ENCODE peak calls at places on chromosomes 16 and 17, in eight cellular contexts. One of them, this sample, is unnamed.

GRCh38 chr17:50908140-50908859 is 42.1 kb upstream of the TOB1 start:
- DNase-seq in posterior vena cava: no peak
- DNase-seq in HFFc6: no peak
- DNase-seq in NCI-H524: no peak
- DNase-seq in pons: no peak
- DNase-seq in glomerular endothelial cell: no peak
- DNase-seq in A549: no peak
- DNase-seq in cardiac fibroblast: no peak
- DNase-seq in this sample: no peak

GRCh38 chr16:86625821-86626220 is 47.5 kb downstream of the FOXL1 start:
- DNase-seq in posterior vena cava: no peak
- DNase-seq in A549: no peak
- DNase-seq in pons: no peak
- DNase-seq in NCI-H524: no peak
- DNase-seq in cardiac fibroblast: no peak
- DNase-seq in HFFc6: no peak
- DNase-seq in glomerular endothelial cell: no peak
- DNase-seq in this sample: no peak

GRCh38 chr17:29032798-29033197 is 10.1 kb upstream of the PIPOX start:
- DNase-seq in posterior vena cava: peak; percentile 9
- DNase-seq in cardiac fibroblast: peak; percentile 15
- DNase-seq in HFFc6: no peak
- DNase-seq in NCI-H524: no peak
- DNase-seq in A549: no peak
- DNase-seq in pons: no peak
- DNase-seq in glomerular endothelial cell: no peak
- DNase-seq in this sample: no peak

GRCh38 chr16:88500255-88500661 is 47.2 kb downstream of the ZFPM1 start:
- DNase-seq in posterior vena cava: no peak
- DNase-seq in NCI-H524: no peak
- DNase-seq in A549: no peak
- DNase-seq in HFFc6: no peak
- DNase-seq in glomerular endothelial cell: no peak
- DNase-seq in cardiac fibroblast: no peak
- DNase-seq in pons: no peak
- DNase-seq in this sample: no peak

GRCh38 chr17:74960739-74961342 is 11.7 kb downstream of the HID1 start:
- DNase-seq in A549: peak; percentile 94
- DNase-seq in posterior vena cava: no peak
- DNase-seq in glomerular endothelial cell: no peak
- DNase-seq in pons: no peak
- DNase-seq in cardiac fibroblast: peak; percentile 48
- DNase-seq in HFFc6: peak; percentile 18
- DNase-seq in NCI-H524: peak; percentile 95
- DNase-seq in this sample: peak; percentile 41

GRCh38 chr17:78230996-78231931 is at the start of gene TMEM235:
- DNase-seq in cardiac fibroblast: no peak
- DNase-seq in glomerular endothelial cell: no peak
- DNase-seq in posterior vena cava: no peak
- DNase-seq in pons: no peak
- DNase-seq in A549: no peak
- DNase-seq in HFFc6: no peak
- DNase-seq in NCI-H524: no peak
- DNase-seq in this sample: no peak

GRCh38 chr16:10859020-10859419 is 18.0 kb upstream of the CIITA start:
- DNase-seq in posterior vena cava: no peak
- DNase-seq in NCI-H524: no peak
- DNase-seq in HFFc6: no peak
- DNase-seq in glomerular endothelial cell: no peak
- DNase-seq in cardiac fibroblast: no peak
- DNase-seq in A549: no peak
- DNase-seq in pons: no peak
- DNase-seq in this sample: no peak

GRCh38 chr17:21388066-21388465 is 11.9 kb downstream of the KCNJ12 start:
- DNase-seq in NCI-H524: no peak
- DNase-seq in HFFc6: no peak
- DNase-seq in A549: no peak
- DNase-seq in glomerular endothelial cell: no peak
- DNase-seq in posterior vena cava: peak; percentile 88
- DNase-seq in cardiac fibroblast: no peak
- DNase-seq in pons: no peak
- DNase-seq in this sample: no peak

GRCh38 chr17:35773674-35774425 is 13.2 kb downstream of the C17orf50 start:
- DNase-seq in A549: no peak
- DNase-seq in posterior vena cava: no peak
- DNase-seq in pons: no peak
- DNase-seq in NCI-H524: no peak
- DNase-seq in cardiac fibroblast: no peak
- DNase-seq in HFFc6: no peak
- DNase-seq in glomerular endothelial cell: no peak
- DNase-seq in this sample: no peak

GRCh38 chr17:74972107-74972972 is at the start of gene HID1:
- DNase-seq in cardiac fibroblast: no peak
- DNase-seq in glomerular endothelial cell: no peak
- DNase-seq in A549: peak; percentile 88
- DNase-seq in pons: peak; percentile 53
- DNase-seq in NCI-H524: peak; percentile 53
- DNase-seq in posterior vena cava: no peak
- DNase-seq in HFFc6: no peak
- DNase-seq in this sample: no peak

GRCh38 chr17:16106161-16106891 is 106.7 kb downstream of the TTC19 start:
- DNase-seq in pons: peak; percentile 92
- DNase-seq in A549: no peak
- DNase-seq in glomerular endothelial cell: peak; percentile 51
- DNase-seq in HFFc6: no peak
- DNase-seq in posterior vena cava: no peak
- DNase-seq in NCI-H524: no peak
- DNase-seq in cardiac fibroblast: peak; percentile 73
- DNase-seq in this sample: no peak

GRCh38 chr17:8904686-8905085 is 37.2 kb upstream of the PIK3R6 start:
- DNase-seq in pons: no peak
- DNase-seq in NCI-H524: no peak
- DNase-seq in A549: no peak
- DNase-seq in cardiac fibroblast: no peak
- DNase-seq in HFFc6: no peak
- DNase-seq in posterior vena cava: no peak
- DNase-seq in glomerular endothelial cell: no peak
- DNase-seq in this sample: no peak

GRCh38 chr17:36706437-36706731 is 105.0 kb downstream of the MRM1 start:
- DNase-seq in glomerular endothelial cell: no peak
- DNase-seq in HFFc6: no peak
- DNase-seq in A549: no peak
- DNase-seq in cardiac fibroblast: no peak
- DNase-seq in pons: no peak
- DNase-seq in NCI-H524: no peak
- DNase-seq in posterior vena cava: no peak
- DNase-seq in this sample: no peak

GRCh38 chr16:82694239-82694874 is 67.6 kb downstream of the CDH13 start:
- DNase-seq in posterior vena cava: no peak
- DNase-seq in pons: no peak
- DNase-seq in NCI-H524: no peak
- DNase-seq in cardiac fibroblast: peak; percentile 60
- DNase-seq in A549: no peak
- DNase-seq in glomerular endothelial cell: no peak
- DNase-seq in HFFc6: peak; percentile 58
- DNase-seq in this sample: no peak

GRCh38 chr17:39196820-39197331 is 593 bp downstream of the CACNB1 start:
- DNase-seq in glomerular endothelial cell: no peak
- DNase-seq in A549: peak; percentile 83
- DNase-seq in NCI-H524: no peak
- DNase-seq in pons: no peak
- DNase-seq in posterior vena cava: no peak
- DNase-seq in HFFc6: peak; percentile 28
- DNase-seq in cardiac fibroblast: no peak
- DNase-seq in this sample: no peak

GRCh38 chr16:83116274-83116892 is 489.6 kb downstream of the CDH13 start:
- DNase-seq in glomerular endothelial cell: no peak
- DNase-seq in posterior vena cava: no peak
- DNase-seq in NCI-H524: no peak
- DNase-seq in cardiac fibroblast: peak; percentile 30
- DNase-seq in A549: no peak
- DNase-seq in HFFc6: no peak
- DNase-seq in pons: no peak
- DNase-seq in this sample: no peak

GRCh38 chr17:29238133-29238850 is 8.4 kb upstream of the CRYBA1 start:
- DNase-seq in posterior vena cava: no peak
- DNase-seq in HFFc6: peak; percentile 74
- DNase-seq in cardiac fibroblast: peak; percentile 74
- DNase-seq in NCI-H524: no peak
- DNase-seq in pons: no peak
- DNase-seq in A549: no peak
- DNase-seq in glomerular endothelial cell: no peak
- DNase-seq in this sample: no peak

GRCh38 chr17:44820631-44821196 is 9.4 kb downstream of the GJC1 start:
- DNase-seq in HFFc6: peak; percentile 89
- DNase-seq in posterior vena cava: no peak
- DNase-seq in A549: peak; percentile 79
- DNase-seq in pons: no peak
- DNase-seq in glomerular endothelial cell: peak; percentile 68
- DNase-seq in NCI-H524: peak; percentile 90
- DNase-seq in cardiac fibroblast: peak; percentile 92
- DNase-seq in this sample: peak; percentile 55

GRCh38 chr17:47698749-47699535 is 5.0 kb downstream of the TBKBP1 start:
- DNase-seq in NCI-H524: peak; percentile 22
- DNase-seq in A549: peak; percentile 97
- DNase-seq in posterior vena cava: peak; percentile 87
- DNase-seq in HFFc6: peak; percentile 37
- DNase-seq in glomerular endothelial cell: no peak
- DNase-seq in pons: peak; percentile 40
- DNase-seq in cardiac fibroblast: peak; percentile 59
- DNase-seq in this sample: peak; percentile 23

GRCh38 chr16:86066755-86067154 is 167.8 kb downstream of the IRF8 start:
- DNase-seq in NCI-H524: no peak
- DNase-seq in A549: no peak
- DNase-seq in cardiac fibroblast: no peak
- DNase-seq in HFFc6: no peak
- DNase-seq in pons: no peak
- DNase-seq in glomerular endothelial cell: no peak
- DNase-seq in posterior vena cava: peak; percentile 36
- DNase-seq in this sample: no peak

GRCh38 chr16:14248791-14249190 is 177.7 kb downstream of the MRTFB start:
- DNase-seq in pons: no peak
- DNase-seq in glomerular endothelial cell: no peak
- DNase-seq in NCI-H524: no peak
- DNase-seq in posterior vena cava: no peak
- DNase-seq in cardiac fibroblast: no peak
- DNase-seq in A549: no peak
- DNase-seq in HFFc6: no peak
- DNase-seq in this sample: no peak

GRCh38 chr16:30351586-30352419 is 3.3 kb downstream of the CD2BP2 start:
- DNase-seq in glomerular endothelial cell: peak; percentile 80
- DNase-seq in pons: peak; percentile 88
- DNase-seq in posterior vena cava: peak; percentile 94
- DNase-seq in NCI-H524: no peak
- DNase-seq in cardiac fibroblast: peak; percentile 95
- DNase-seq in A549: no peak
- DNase-seq in HFFc6: peak; percentile 76
- DNase-seq in this sample: no peak

GRCh38 chr16:58264961-58265479 is 29.8 kb downstream of the PRSS54 start:
- DNase-seq in posterior vena cava: no peak
- DNase-seq in A549: peak; percentile 44
- DNase-seq in NCI-H524: no peak
- DNase-seq in HFFc6: peak; percentile 87
- DNase-seq in cardiac fibroblast: peak; percentile 67
- DNase-seq in glomerular endothelial cell: no peak
- DNase-seq in pons: no peak
- DNase-seq in this sample: no peak

GRCh38 chr17:83145358-83145738 is 65.9 kb downstream of the METRNL start:
- DNase-seq in A549: no peak
- DNase-seq in cardiac fibroblast: no peak
- DNase-seq in HFFc6: no peak
- DNase-seq in glomerular endothelial cell: no peak
- DNase-seq in posterior vena cava: no peak
- DNase-seq in NCI-H524: no peak
- DNase-seq in pons: no peak
- DNase-seq in this sample: no peak

GRCh38 chr17:36068524-36068923 is 4.5 kb downstream of the CCL18 start:
- DNase-seq in NCI-H524: no peak
- DNase-seq in A549: no peak
- DNase-seq in posterior vena cava: no peak
- DNase-seq in HFFc6: no peak
- DNase-seq in glomerular endothelial cell: no peak
- DNase-seq in cardiac fibroblast: no peak
- DNase-seq in pons: no peak
- DNase-seq in this sample: no peak

GRCh38 chr17:79702071-79702470 is 28.7 kb upstream of the ENPP7 start:
- DNase-seq in HFFc6: no peak
- DNase-seq in glomerular endothelial cell: no peak
- DNase-seq in A549: no peak
- DNase-seq in NCI-H524: peak; percentile 62
- DNase-seq in pons: no peak
- DNase-seq in posterior vena cava: no peak
- DNase-seq in cardiac fibroblast: no peak
- DNase-seq in this sample: no peak

GRCh38 chr17:17303010-17303846 is at the start of gene NT5M:
- DNase-seq in A549: peak; percentile 91
- DNase-seq in HFFc6: peak; percentile 31
- DNase-seq in NCI-H524: peak; percentile 40
- DNase-seq in cardiac fibroblast: peak; percentile 59
- DNase-seq in glomerular endothelial cell: no peak
- DNase-seq in pons: peak; percentile 74
- DNase-seq in posterior vena cava: peak; percentile 92
- DNase-seq in this sample: peak; percentile 39

GRCh38 chr16:12097523-12098428 is 121.2 kb downstream of the SNX29 start:
- DNase-seq in posterior vena cava: peak; percentile 76
- DNase-seq in pons: peak; percentile 81
- DNase-seq in HFFc6: no peak
- DNase-seq in A549: no peak
- DNase-seq in glomerular endothelial cell: no peak
- DNase-seq in cardiac fibroblast: peak; percentile 7
- DNase-seq in NCI-H524: no peak
- DNase-seq in this sample: no peak